ENCODE peak calls at places on chromosomes 7 and 10, in six cellular contexts. J is tibial artery, G is heart right ventricle, W is HCT116, B is AG04450, S is caudate nucleus. C is an unnamed sample.

GRCh38 chr7:143043391-143043790 is 8.8 kb upstream of the OR6V1 start:
- DNase-seq in B (no peak), G (no peak), S (no peak), J (no peak), W (no peak), C (no peak)

GRCh38 chr10:103683851-103684250 is 171.5 kb downstream of the SH3PXD2A start:
- DNase-seq in G (no peak), J (no peak), B (no peak), W (no peak), S (no peak), C (no peak)

GRCh38 chr10:36280886-36281499 is 638.9 kb upstream of the FZD8 start:
- DNase-seq in G (no peak), W (no peak), S (no peak), B (no peak), J (no peak), C (no peak)

GRCh38 chr7:50978633-50979215 is 196.0 kb upstream of the GRB10 start:
- DNase-seq in J (no peak), W (no peak), G (no peak), B (no peak), S (no peak), C (no peak)

GRCh38 chr10:80260295-80261243 is 28.9 kb downstream of the MAT1A start:
- DNase-seq in S (no peak), G (no peak), J (no peak), W (no peak), B (no peak), C (no peak)

GRCh38 chr10:53209941-53210611 is 437.5 kb upstream of the MBL2 start:
- DNase-seq in W (no peak), J (no peak), B (no peak), S (no peak), G (no peak), C (no peak)

GRCh38 chr10:55311823-55312431 is 510.9 kb upstream of the PCDH15 start:
- DNase-seq in B (no peak), G (no peak), W (no peak), J (no peak), S (no peak), C (no peak)

GRCh38 chr7:27575647-27576046 is 87.0 kb downstream of the HIBADH start:
- DNase-seq in J (no peak), B (no peak), W (no peak), S (no peak), G (no peak), C (no peak)

GRCh38 chr7:111438369-111439289 is 123.7 kb downstream of the IMMP2L start:
- DNase-seq in J (no peak), S (no peak), G (no peak), B (peak), W (no peak), C (no peak)

GRCh38 chr10:11713186-11713743 is 28.9 kb upstream of the ECHDC3 start:
- DNase-seq in B (no peak), J (no peak), W (no peak), G (no peak), S (no peak), C (no peak)

GRCh38 chr7:2417981-2418481 is 14.6 kb downstream of the CHST12 start:
- DNase-seq in G (no peak), S (peak), B (no peak), J (peak), W (no peak), C (no peak)

GRCh38 chr7:156493942-156494341 is 146.6 kb upstream of the RNF32 start:
- DNase-seq in J (no peak), G (no peak), S (no peak), W (no peak), B (no peak), C (no peak)

GRCh38 chr10:14880201-14880600 is 1.5 kb downstream of the SUV39H2 start:
- DNase-seq in S (no peak), W (no peak), J (no peak), B (no peak), G (no peak), C (no peak)

GRCh38 chr10:117311261-117311660 is 64.0 kb downstream of the PDZD8 start:
- DNase-seq in B (no peak), J (no peak), G (no peak), W (no peak), S (no peak), C (no peak)

GRCh38 chr10:86786368-86786767 is 29.9 kb downstream of the BMPR1A start:
- DNase-seq in W (no peak), G (no peak), B (no peak), J (no peak), S (no peak), C (no peak)

GRCh38 chr10:86782691-86783418 is 26.4 kb downstream of the BMPR1A start:
- DNase-seq in G (no peak), B (no peak), J (no peak), S (no peak), W (no peak), C (no peak)

GRCh38 chr10:86785968-86786367 is 29.5 kb downstream of the BMPR1A start:
- DNase-seq in B (no peak), W (no peak), G (no peak), J (no peak), S (no peak), C (no peak)

GRCh38 chr10:86790394-86790793 is 34.0 kb downstream of the BMPR1A start:
- DNase-seq in B (no peak), S (no peak), J (no peak), W (no peak), G (no peak), C (no peak)

GRCh38 chr10:86785021-86785420 is 28.6 kb downstream of the BMPR1A start:
- DNase-seq in B (no peak), J (no peak), W (no peak), S (no peak), G (no peak), C (no peak)
- H3K27ac ChIP-seq in B (no peak), J (no peak), W (no peak), S (no peak), G (no peak), C (no peak)

GRCh38 chr10:29634105-29634504 is 666 bp downstream of the SVIL start:
- DNase-seq in S (no peak), J (no peak), G (no peak), W (no peak), B (no peak), C (no peak)

GRCh38 chr10:29636178-29636577 is 1.4 kb upstream of the SVIL start:
- DNase-seq in G (no peak), W (no peak), S (no peak), J (no peak), B (no peak), C (no peak)

GRCh38 chr10:29637537-29637936 is 2.8 kb upstream of the SVIL start:
- DNase-seq in J (no peak), B (no peak), G (no peak), S (no peak), W (no peak), C (no peak)

GRCh38 chr10:29634764-29635625 is at the start of gene SVIL:
- DNase-seq in J (peak), G (peak), S (no peak), W (no peak), B (no peak), C (no peak)

DNA sequence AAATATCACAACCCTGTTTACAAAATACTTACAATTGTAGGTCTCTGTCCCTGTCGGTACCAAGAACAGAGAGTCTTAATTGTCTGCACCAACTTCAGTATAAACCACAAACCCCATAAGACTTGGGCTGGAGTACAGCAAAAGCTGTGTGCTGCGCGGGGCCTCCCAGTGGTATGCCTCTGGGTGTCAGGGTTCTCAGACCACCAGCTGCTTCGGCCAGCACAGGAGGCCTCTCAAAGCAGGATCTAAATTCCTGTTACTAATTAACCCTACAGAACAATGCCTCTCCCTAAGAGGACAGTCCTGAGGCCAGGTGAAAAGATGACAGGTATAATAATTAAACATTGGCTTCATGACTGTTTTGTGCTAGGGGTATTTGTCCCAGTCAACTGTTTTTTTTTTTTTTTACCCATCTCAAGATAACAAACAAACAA is 957 bp upstream of the SVIL start:
- DNase-seq in G (no peak), B (no peak), J (no peak), S (no peak), W (no peak), C (no peak)
- H3K27ac ChIP-seq in G (peak), B (peak), J (peak), S (no peak), W (peak), C (no peak)

GRCh38 chr10:70559861-70560260 is 42.7 kb downstream of the PRF1 start:
- DNase-seq in J (peak), S (no peak), B (no peak), W (no peak), G (no peak), C (no peak)

GRCh38 chr10:70558295-70558694 is 44.2 kb downstream of the PRF1 start:
- DNase-seq in J (no peak), W (no peak), S (no peak), B (no peak), G (no peak), C (no peak)

GRCh38 chr10:70557876-70558275 is 44.7 kb downstream of the PRF1 start:
- DNase-seq in B (no peak), G (no peak), W (no peak), J (peak), S (no peak), C (no peak)

GRCh38 chr10:70560511-70560931 is 42.0 kb downstream of the PRF1 start:
- DNase-seq in S (no peak), J (peak), B (no peak), W (no peak), G (no peak), C (no peak)

DNA sequence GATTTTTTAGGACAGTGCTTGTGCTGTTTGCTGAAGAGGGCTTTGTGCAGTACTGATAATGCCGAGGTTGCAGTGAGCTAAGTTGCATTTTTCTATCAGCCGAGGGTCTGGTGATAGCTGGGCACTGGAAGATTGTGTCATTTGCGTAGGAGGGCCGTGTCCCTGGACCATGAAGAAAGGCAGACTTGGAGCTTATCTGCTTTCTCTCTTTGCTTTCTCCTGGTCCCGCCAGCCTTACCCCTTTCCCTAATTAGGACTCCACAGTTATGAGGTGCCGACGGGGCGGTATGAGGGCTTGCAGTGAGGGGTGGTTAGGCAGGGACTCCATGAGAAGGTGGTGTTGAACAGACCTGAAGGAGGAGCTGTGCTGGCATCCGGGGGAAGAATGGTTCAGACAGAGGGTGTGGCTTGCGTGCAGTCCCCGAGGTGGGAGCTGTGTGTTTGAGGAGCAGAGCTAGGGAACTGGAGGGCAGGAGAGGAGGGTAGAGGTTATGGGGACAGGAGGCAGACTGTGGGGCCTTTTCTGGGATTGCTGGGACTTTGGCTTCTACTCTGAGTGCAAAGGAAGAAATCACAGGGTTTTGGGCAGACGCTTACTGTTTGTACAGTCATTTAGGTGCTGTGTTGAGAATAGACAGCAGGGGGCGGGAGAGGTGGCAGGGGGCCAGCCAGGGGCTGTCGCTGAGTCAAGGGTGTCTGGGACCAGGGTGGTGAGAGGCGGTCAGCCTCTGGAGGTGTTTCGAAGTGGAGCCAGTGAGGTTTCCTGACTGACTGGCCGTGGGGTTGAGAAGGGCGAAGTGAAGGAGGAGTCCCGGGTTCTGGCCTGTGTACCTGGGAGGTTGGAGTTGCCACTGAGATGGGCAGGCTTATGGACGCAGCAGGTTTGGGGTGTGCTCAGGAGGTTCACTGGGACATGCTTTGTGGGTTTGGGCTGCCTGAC is 43.4 kb downstream of the PRF1 start:
- DNase-seq in J (peak), S (no peak), B (peak), W (peak), G (peak), C (peak)
- H3K27ac ChIP-seq in J (no peak), S (no peak), B (peak), W (peak), G (no peak), C (no peak)

GRCh38 chr7:131057524-131058065 is 270.1 kb upstream of the MKLN1 start:
- DNase-seq in J (no peak), W (no peak), B (no peak), S (no peak), G (no peak), C (no peak)

GRCh38 chr7:131051304-131051703 is 276.4 kb upstream of the MKLN1 start:
- DNase-seq in S (no peak), W (no peak), G (no peak), B (no peak), J (no peak), C (no peak)

GRCh38 chr7:131057015-131057518 is 270.6 kb upstream of the MKLN1 start:
- DNase-seq in G (no peak), B (peak), W (no peak), J (no peak), S (no peak), C (no peak)

GRCh38 chr7:131052285-131052942 is 275.3 kb upstream of the MKLN1 start:
- DNase-seq in B (no peak), G (no peak), J (no peak), S (no peak), W (no peak), C (no peak)

DNA sequence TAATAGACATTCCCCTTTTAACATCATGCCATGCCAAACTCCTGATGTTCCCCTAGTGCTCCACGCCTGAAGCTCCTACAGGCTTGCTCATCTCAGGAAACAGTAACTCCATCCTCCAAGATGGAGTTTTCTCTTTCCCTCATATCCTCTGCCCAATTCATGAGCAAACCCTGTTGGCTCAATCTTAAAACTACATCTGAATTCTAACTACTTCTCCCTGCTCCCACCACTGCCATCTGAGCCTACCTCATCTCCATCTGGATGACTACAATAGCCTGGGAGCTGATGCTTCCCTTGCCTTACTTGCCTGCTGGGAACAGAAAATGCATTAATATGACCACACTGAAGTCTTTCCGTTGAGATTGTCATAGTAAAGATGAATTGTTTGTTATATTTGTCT is 271.7 kb upstream of the MKLN1 start:
- DNase-seq in S (no peak), J (no peak), W (no peak), B (no peak), G (no peak), C (no peak)
- H3K27ac ChIP-seq in S (peak), J (peak), W (no peak), B (no peak), G (no peak), C (no peak)

DNA sequence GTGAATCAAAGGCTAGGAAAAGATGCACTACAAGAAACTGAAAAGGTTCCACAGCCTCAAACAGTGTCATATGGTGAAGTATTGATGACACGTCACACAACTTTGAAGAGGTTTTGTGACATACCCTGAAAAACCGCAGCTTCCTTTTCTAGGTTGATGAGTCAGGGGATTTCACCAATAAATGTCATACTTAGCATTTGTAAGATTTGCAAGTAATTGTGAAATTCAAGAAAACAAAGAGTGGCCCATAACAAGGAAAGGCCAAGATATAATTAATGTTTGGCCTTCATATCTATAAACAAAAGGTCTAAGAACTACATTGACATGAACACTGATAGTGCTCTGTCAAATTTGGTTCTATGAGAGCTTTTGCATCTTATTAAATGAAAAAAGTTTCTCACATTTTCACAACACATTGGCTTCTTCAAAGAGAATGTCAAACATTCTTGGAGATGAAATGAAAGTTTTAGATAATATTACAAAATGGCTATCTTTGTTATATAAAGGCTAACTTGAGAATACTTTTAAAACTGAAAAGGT is 62.0 kb upstream of the NAMPT start:
- DNase-seq in G (no peak), S (no peak), W (peak), J (no peak), B (peak), C (no peak)
- H3K27ac ChIP-seq in G (no peak), S (no peak), W (peak), J (no peak), B (no peak), C (no peak)

GRCh38 chr7:44107116-44107960 is 3.2 kb downstream of the AEBP1 start:
- DNase-seq in B (no peak), G (no peak), W (no peak), S (no peak), J (no peak), C (no peak)

GRCh38 chr7:44106311-44107065 is 2.3 kb downstream of the AEBP1 start:
- DNase-seq in G (no peak), B (no peak), W (no peak), J (no peak), S (no peak), C (no peak)

GRCh38 chr7:44104880-44105771 is 981 bp downstream of the AEBP1 start:
- DNase-seq in S (peak), W (no peak), B (no peak), J (peak), G (no peak), C (peak)

GRCh38 chr7:44103941-44104879 is at the start of gene AEBP1:
- DNase-seq in B (no peak), S (no peak), W (no peak), G (no peak), J (peak), C (no peak)

DNA sequence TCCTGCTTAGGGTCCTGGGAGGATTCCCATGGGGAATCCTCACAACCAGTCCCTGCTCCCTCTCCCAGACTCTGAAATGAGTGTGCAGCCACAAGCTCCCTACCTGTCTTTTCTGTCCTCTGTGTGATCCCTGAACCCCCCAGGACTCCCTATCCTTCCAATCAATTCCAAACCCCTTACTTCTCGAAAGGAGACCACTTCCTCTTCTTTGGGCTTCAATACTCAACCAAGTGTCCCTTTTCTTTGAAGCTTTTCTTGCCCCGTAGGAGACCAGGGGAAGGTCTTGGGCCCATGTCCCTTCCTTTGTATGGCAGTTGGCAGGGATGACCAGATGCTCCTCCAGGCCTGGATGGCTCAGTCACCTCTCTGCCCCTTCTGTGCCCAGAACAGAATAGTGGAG is 1.7 kb downstream of the AEBP1 start:
- DNase-seq in S (no peak), G (no peak), J (no peak), W (no peak), B (no peak), C (no peak)
- H3K27ac ChIP-seq in S (peak), G (no peak), J (peak), W (no peak), B (no peak), C (peak)

C was measured in substantia nigra.